ENCODE peak calls at places on chromosomes 16 and 17, in five cellular contexts. C is effector CD4-positive, alpha-beta T cell; J is AG09309; T is fibroblast of lung; Y is COR-L47. F is an unnamed sample.
A peak's percentile ranks its signal among the peaks of the same experiment; 100 is the strongest.

GRCh38 chr16:68417711-68418301 is 30.5 kb downstream of the SMPD3 start:
- DNase-seq in J (no peak), Y (peak; percentile 88), T (peak; percentile 14), C (peak; percentile 59), F (peak; percentile 67)

GRCh38 chr17:8015957-8016631 is 13.7 kb downstream of the GUCY2D start:
- DNase-seq in C (no peak), Y (no peak), J (no peak), T (peak; percentile 15), F (peak; percentile 15)

GRCh38 chr16:66856184-66856730 is 12.0 kb downstream of the CA7 start:
- DNase-seq in Y (no peak), T (no peak), J (no peak), C (no peak), F (no peak)

GRCh38 chr17:82737981-82738877 is 2.8 kb downstream of the FN3K start:
- DNase-seq in T (peak; percentile 20), J (no peak), C (no peak), Y (no peak), F (no peak)

GRCh38 chr17:75412455-75413317 is 7.2 kb upstream of the GRB2 start:
- DNase-seq in Y (peak; percentile 68), C (peak; percentile 61), T (peak; percentile 48), J (no peak), F (peak; percentile 84)

GRCh38 chr17:5097101-5097834 is 14.4 kb downstream of the ZNF232 start:
- DNase-seq in C (peak; percentile 14), T (no peak), J (no peak), Y (no peak), F (peak; percentile 36)

GRCh38 chr17:8288336-8289102 is at the start of gene RANGRF:
- DNase-seq in J (peak; percentile 11), T (peak; percentile 71), C (peak; percentile 76), Y (peak; percentile 64), F (peak; percentile 76)

GRCh38 chr17:8859029-8859803 is 8.3 kb downstream of the PIK3R6 start:
- DNase-seq in Y (no peak), J (peak; percentile 51), T (peak; percentile 45), C (no peak), F (no peak)

GRCh38 chr17:77258638-77259037 is 117.9 kb downstream of the SEC14L1 start:
- DNase-seq in C (no peak), J (no peak), T (no peak), Y (no peak), F (no peak)

GRCh38 chr17:48068491-48068961 is 20.4 kb downstream of the NFE2L1 start:
- DNase-seq in Y (no peak), J (no peak), T (peak; percentile 49), C (no peak), F (no peak)

GRCh38 chr16:53768593-53768992 is 64.6 kb downstream of the FTO start:
- DNase-seq in Y (no peak), C (no peak), J (peak; percentile 90), T (peak; percentile 95), F (no peak)

GRCh38 chr17:51682115-51682514 is 421.8 kb downstream of the UTP18 start:
- DNase-seq in J (no peak), T (no peak), C (no peak), Y (no peak), F (no peak)

GRCh38 chr16:62010186-62010585 is 26.1 kb downstream of the CDH8 start:
- DNase-seq in T (no peak), Y (no peak), C (no peak), J (no peak), F (no peak)

GRCh38 chr16:55056585-55057520 is 126.2 kb downstream of the IRX5 start:
- DNase-seq in C (no peak), J (no peak), Y (no peak), T (peak; percentile 2), F (no peak)

GRCh38 chr17:17387461-17388362 is 84.5 kb downstream of the NT5M start:
- DNase-seq in J (no peak), C (no peak), Y (peak; percentile 59), T (no peak), F (no peak)

GRCh38 chr16:75246504-75247205 is 4.8 kb downstream of the BCAR1 start:
- DNase-seq in J (no peak), Y (no peak), C (no peak), T (peak; percentile 88), F (no peak)

GRCh38 chr17:11932337-11932898 is 64.9 kb downstream of the ZNF18 start:
- DNase-seq in J (no peak), Y (no peak), C (no peak), T (no peak), F (no peak)

GRCh38 chr16:88780100-88781062 is 4.6 kb downstream of the PIEZO1 start:
- DNase-seq in C (no peak), T (no peak), J (no peak), Y (no peak), F (no peak)

GRCh38 chr16:73329363-73330306 is 281.7 kb upstream of the ZFHX3 start:
- DNase-seq in T (peak; percentile 38), C (no peak), J (no peak), Y (no peak), F (no peak)

GRCh38 chr17:39062846-39063680 is 88.4 kb downstream of the PLXDC1 start:
- DNase-seq in T (peak; percentile 78), Y (no peak), C (no peak), J (peak; percentile 31), F (no peak)

GRCh38 chr16:59573528-59574271 is 839.6 kb upstream of the GOT2 start:
- DNase-seq in J (peak; percentile 59), C (no peak), T (peak; percentile 96), Y (no peak), F (no peak)

GRCh38 chr17:4162775-4163498 is 19.9 kb downstream of the CYB5D2 start:
- DNase-seq in J (no peak), T (no peak), C (no peak), Y (no peak), F (no peak)

GRCh38 chr16:9139965-9140364 is 48.5 kb downstream of the HAPSTR1 start:
- DNase-seq in C (no peak), T (peak; percentile 26), J (no peak), Y (peak; percentile 2), F (no peak)

GRCh38 chr16:52547001-52547833 is at the start of gene TOX3:
- DNase-seq in T (no peak), J (no peak), Y (peak; percentile 47), C (no peak), F (no peak)

GRCh38 chr17:42517516-42517915 is 18.5 kb upstream of the NAGLU start:
- DNase-seq in J (peak; percentile 90), T (peak; percentile 89), Y (peak; percentile 42), C (peak; percentile 76), F (peak; percentile 70)

GRCh38 chr17:37742114-37742761 is 2.6 kb downstream of the HNF1B start:
- DNase-seq in T (peak; percentile 17), Y (no peak), C (no peak), J (no peak), F (no peak)

GRCh38 chr16:19710191-19710908 is 7.7 kb downstream of the KNOP1 start:
- DNase-seq in C (no peak), T (no peak), Y (no peak), J (no peak), F (no peak)

GRCh38 chr16:58026139-58026704 is 668 bp downstream of the MMP15 start:
- DNase-seq in T (peak; percentile 43), Y (no peak), C (no peak), J (no peak), F (no peak)

GRCh38 chr17:35740997-35741931 is 9.8 kb downstream of the RASL10B start:
- DNase-seq in C (no peak), J (no peak), Y (no peak), T (no peak), F (no peak)

GRCh38 chr17:36824678-36825091 is 112.6 kb upstream of the LHX1 start:
- DNase-seq in C (no peak), J (no peak), Y (no peak), T (no peak), F (no peak)

GRCh38 chr17:3639981-3640596 is 3.5 kb downstream of the CTNS start:
- DNase-seq in C (no peak), J (peak; percentile 45), T (peak; percentile 72), Y (no peak), F (no peak)

GRCh38 chr17:27530791-27531391 is 74.6 kb downstream of the KSR1 start:
- DNase-seq in Y (no peak), J (no peak), T (peak; percentile 62), C (no peak), F (no peak)

GRCh38 chr17:81304196-81305015 is 9.3 kb upstream of the SLC38A10 start:
- DNase-seq in J (no peak), T (no peak), C (no peak), Y (no peak), F (peak; percentile 13)

GRCh38 chr17:58507123-58507634 is 7.3 kb downstream of the MTMR4 start:
- DNase-seq in Y (no peak), T (no peak), C (no peak), J (no peak), F (no peak)

GRCh38 chr17:57689254-57689653 is 55.8 kb downstream of the CCDC182 start:
- DNase-seq in Y (no peak), T (no peak), C (no peak), J (no peak), F (no peak)

GRCh38 chr17:49333806-49334205 is 28.2 kb downstream of the ZNF652 start:
- DNase-seq in T (no peak), Y (no peak), C (no peak), J (no peak), F (no peak)

GRCh38 chr17:29038511-29039300 is 4.2 kb upstream of the PIPOX start:
- DNase-seq in J (no peak), C (no peak), T (peak; percentile 14), Y (no peak), F (no peak)